ENCODE peak calls at places on chromosomes 2 and 18, in five cellular contexts. F is AG08396, M is HFFc6, J is mammary epithelial cell, T is ureter. X is an unnamed sample.

GRCh38 chr2:105114551-105114950 is 76.7 kb downstream of the MRPS9 start:
- DNase-seq in F (peak), M (peak), J (peak), T (no peak), X (no peak)

GRCh38 chr18:59908790-59909189 is 9.0 kb downstream of the PMAIP1 start:
- DNase-seq in F (no peak), M (no peak), J (peak), T (no peak), X (no peak)

GRCh38 chr2:166468124-166469024 is 25.7 kb downstream of the SCN7A start:
- DNase-seq in F (no peak), M (no peak), J (no peak), T (no peak), X (no peak)

GRCh38 chr18:45836242-45837215 is 11.1 kb downstream of the SIGLEC15 start:
- DNase-seq in F (no peak), M (no peak), J (no peak), T (no peak), X (no peak)

GRCh38 chr2:234476766-234477165 is 20.1 kb downstream of the ARL4C start:
- DNase-seq in F (no peak), M (no peak), J (no peak), T (no peak), X (no peak)

GRCh38 chr2:64386676-64387075 is 67.3 kb upstream of the LGALSL start:
- DNase-seq in F (no peak), M (no peak), J (no peak), T (no peak), X (no peak)

GRCh38 chr2:95026471-95027368 is 1.2 kb downstream of the MAL start:
- DNase-seq in F (no peak), M (no peak), J (no peak), T (no peak), X (no peak)

GRCh38 chr18:44778788-44779187 is 98.1 kb downstream of the SETBP1 start:
- DNase-seq in F (no peak), M (no peak), J (no peak), T (no peak), X (no peak)

GRCh38 chr2:170885130-170885791 is 43.8 kb upstream of the GORASP2 start:
- DNase-seq in F (no peak), M (peak), J (peak), T (no peak), X (no peak)

GRCh38 chr2:118723394-118723793 is 124.1 kb downstream of the EN1 start:
- DNase-seq in F (peak), M (peak), J (no peak), T (no peak), X (no peak)

GRCh38 chr2:235543126-235543750 is 49.4 kb downstream of the AGAP1 start:
- DNase-seq in F (no peak), M (no peak), J (no peak), T (no peak), X (no peak)

GRCh38 chr2:121949271-121949670 is 193.8 kb downstream of the TSN start:
- DNase-seq in F (no peak), M (no peak), J (no peak), T (no peak), X (no peak)

GRCh38 chr2:104841694-104842093 is 12.2 kb upstream of the POU3F3 start:
- DNase-seq in F (no peak), M (no peak), J (no peak), T (no peak), X (no peak)

GRCh38 chr2:74559912-74560311 is 5.4 kb downstream of the DOK1 start:
- DNase-seq in F (no peak), M (no peak), J (no peak), T (no peak), X (no peak)

GRCh38 chr18:9348079-9348671 is 13.6 kb downstream of the TWSG1 start:
- DNase-seq in F (peak), M (peak), J (peak), T (no peak), X (no peak)

GRCh38 chr2:232502901-232503791 is 15.5 kb upstream of the ECEL1 start:
- DNase-seq in F (peak), M (no peak), J (peak), T (no peak), X (no peak)

GRCh38 chr2:100887713-100888112 is 67.8 kb downstream of the NPAS2 start:
- DNase-seq in F (no peak), M (no peak), J (peak), T (peak), X (no peak)

GRCh38 chr2:76178610-76179009 is 467.9 kb upstream of the GCFC2 start:
- DNase-seq in F (no peak), M (no peak), J (no peak), T (no peak), X (no peak)

GRCh38 chr2:65076345-65076710 is 20.1 kb downstream of the CEP68 start:
- DNase-seq in F (peak), M (peak), J (peak), T (no peak), X (no peak)

GRCh38 chr2:176129013-176129796 is at the start of gene HOXD8:
- DNase-seq in F (no peak), M (peak), J (no peak), T (peak), X (no peak)

X was measured in lung.